ENCODE peak calls at places on chromosomes 7 and 10, in seven cellular contexts. U is activated CD8-positive, alpha-beta T cell treated with anti-CD3 and anti-CD28 coated beads for 36 hours; P is C1 segment of cervical spinal cord; S is foreskin fibroblast; L is GM13977; I is CD4-positive, CD25-positive, alpha-beta regulatory T cell; N is tibial artery. Q is an unnamed sample.

GRCh38 chr10:63154546-63155387 is 21.6 kb downstream of the NRBF2 start:
- DNase-seq in U (no peak), P (no peak), S (no peak), L (no peak), I (no peak), N (no peak), Q (no peak)

GRCh38 chr10:88115968-88116367 is 252.5 kb downstream of the PTEN start:
- DNase-seq in U (no peak), P (no peak), S (peak; percentile 74), L (no peak), I (no peak), N (no peak), Q (peak; percentile 86)

GRCh38 chr7:12389089-12389700 is 14.5 kb downstream of the VWDE start:
- DNase-seq in U (peak; percentile 62), P (no peak), S (peak; percentile 80), L (peak; percentile 34), I (peak; percentile 47), N (no peak), Q (peak; percentile 74)

GRCh38 chr10:47311193-47311899 is 10.9 kb upstream of the GDF2 start:
- DNase-seq in U (peak; percentile 60), P (no peak), S (no peak), L (no peak), I (peak; percentile 64), N (no peak), Q (no peak)

GRCh38 chr10:71600856-71601255 is 118.7 kb downstream of the C10orf105 start:
- DNase-seq in U (peak; percentile 26), P (no peak), S (peak; percentile 93), L (no peak), I (no peak), N (peak; percentile 42), Q (peak; percentile 70)

GRCh38 chr10:101272229-101272868 is 43.1 kb upstream of the LBX1 start:
- DNase-seq in U (peak; percentile 73), P (peak; percentile 39), S (peak; percentile 75), L (peak; percentile 84), I (peak; percentile 54), N (peak; percentile 36), Q (peak; percentile 66)

GRCh38 chr7:2959828-2960599 is 83.7 kb downstream of the CARD11 start:
- DNase-seq in U (no peak), P (no peak), S (no peak), L (no peak), I (no peak), N (no peak), Q (no peak)

GRCh38 chr10:24982294-24983064 is 30.1 kb upstream of the PRTFDC1 start:
- DNase-seq in U (no peak), P (no peak), S (no peak), L (peak; percentile 7), I (no peak), N (no peak), Q (no peak)

GRCh38 chr10:30553625-30554442 is 75.7 kb downstream of the LYZL2 start:
- DNase-seq in U (no peak), P (no peak), S (peak; percentile 72), L (no peak), I (no peak), N (peak; percentile 83), Q (no peak)

GRCh38 chr7:159143780-159144755 is 599 bp downstream of the VIPR2 start:
- DNase-seq in U (peak; percentile 32), P (no peak), S (peak; percentile 21), L (no peak), I (no peak), N (no peak), Q (no peak)